ENCODE peak calls at places on chromosomes 4 and X, in nine cellular contexts. N is neural progenitor cell; H is heart left ventricle; A is psoas muscle; Y is H9; U is cardiac muscle cell; R is transverse colon; K is CD4-positive, alpha-beta T cell; O is testis. L is an unnamed sample.

GRCh38 chrX:34918856-34919255 is 23.7 kb upstream of the FAM47B start:
- DNase-seq in H (no peak), N (peak), U (peak), Y (peak), K (no peak), R (no peak), O (peak), A (no peak), L (peak)

GRCh38 chr4:39732728-39733127 is 34.8 kb downstream of the UBE2K start:
- DNase-seq in A (no peak), Y (no peak), R (no peak), O (no peak), H (no peak), N (no peak), K (no peak), U (no peak), L (peak)

GRCh38 chrX:119669424-119670037 is 23.4 kb downstream of the SEPTIN6 start:
- DNase-seq in R (no peak), H (no peak), U (peak), N (no peak), O (peak), K (no peak), A (peak), Y (no peak), L (no peak)

GRCh38 chr4:184310171-184310567 is 92.5 kb upstream of the ENPP6 start:
- DNase-seq in H (peak), N (no peak), O (peak), K (peak), U (no peak), Y (peak), R (peak), A (no peak), L (no peak)

GRCh38 chr4:139522457-139522856 is 33.6 kb downstream of the SETD7 start:
- DNase-seq in H (no peak), K (no peak), Y (no peak), U (no peak), R (no peak), N (peak), A (no peak), O (no peak), L (no peak)

GRCh38 chr4:133801858-133802257 is 399.7 kb downstream of the PABPC4L start:
- DNase-seq in K (no peak), Y (no peak), U (no peak), N (peak), A (no peak), H (no peak), R (no peak), O (no peak), L (no peak)

GRCh38 chr4:8914461-8915171 is 43.0 kb upstream of the HMX1 start:
- DNase-seq in R (no peak), Y (no peak), O (no peak), U (no peak), H (no peak), K (no peak), N (no peak), A (no peak), L (no peak)

GRCh38 chrX:86946569-86946968 is 571.0 kb upstream of the KLHL4 start:
- DNase-seq in N (peak), R (no peak), K (no peak), H (no peak), Y (no peak), O (no peak), U (peak), A (no peak), L (peak)

GRCh38 chr4:113958766-113959540 is 20.5 kb downstream of the ARSJ start:
- DNase-seq in N (no peak), Y (no peak), R (no peak), O (no peak), H (no peak), A (no peak), U (no peak), K (no peak), L (peak)

GRCh38 chrX:11558972-11559371 is 106.7 kb downstream of the ARHGAP6 start:
- DNase-seq in N (peak), K (peak), Y (peak), H (no peak), A (no peak), U (no peak), O (no peak), R (peak), L (peak)
- TF ChIP-seq CTCF in N (peak), K (no peak), Y (peak), H (no peak), A (no peak), U (peak), O (no peak), R (peak), L (no peak)

GRCh38 chr4:168914095-168914494 is 96.0 kb downstream of the CBR4 start:
- DNase-seq in U (no peak), R (no peak), N (no peak), O (no peak), Y (no peak), A (no peak), H (no peak), K (no peak), L (no peak)

GRCh38 chr4:168907119-168907698 is 102.8 kb downstream of the CBR4 start:
- DNase-seq in N (no peak), H (no peak), R (no peak), Y (no peak), U (no peak), K (no peak), O (no peak), A (no peak), L (no peak)

GRCh38 chr4:168908093-168908492 is 102.0 kb downstream of the CBR4 start:
- DNase-seq in O (no peak), N (no peak), H (no peak), R (no peak), A (no peak), K (no peak), Y (no peak), U (no peak), L (no peak)

DNA sequence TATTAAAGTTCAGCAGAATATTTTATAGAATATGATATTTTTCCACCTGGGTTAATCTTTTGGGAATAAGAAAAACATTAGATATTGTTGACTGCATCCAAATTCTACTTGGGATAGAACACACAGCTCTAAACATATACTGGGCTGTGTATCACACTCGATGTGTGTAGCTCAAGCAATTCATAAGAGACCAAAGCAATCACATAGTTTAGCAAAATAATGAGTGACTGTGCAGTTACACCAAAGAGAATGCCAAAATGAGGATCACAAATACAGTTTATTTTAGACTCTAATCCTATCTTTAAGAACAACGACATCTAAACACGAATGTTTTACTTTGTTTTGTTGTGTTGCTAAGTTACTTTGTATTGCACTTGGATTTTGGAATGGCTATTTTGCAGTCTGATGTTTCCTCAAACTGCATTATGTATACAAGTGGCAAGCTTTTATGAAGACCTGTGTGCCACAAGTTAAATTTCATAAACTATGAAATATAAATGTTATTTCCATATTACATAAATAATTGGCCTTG is 101.1 kb downstream of the CBR4 start:
- DNase-seq in H (no peak), R (no peak), U (no peak), Y (no peak), O (no peak), A (no peak), K (no peak), N (no peak), L (no peak)
- H3K27ac ChIP-seq in H (peak), R (peak), U (peak), Y (no peak), O (no peak), A (peak), K (no peak), N (no peak), L (no peak)

GRCh38 chrX:140050906-140051305 is 85.6 kb upstream of the CXorf66 start:
- DNase-seq in A (no peak), H (no peak), Y (no peak), N (no peak), O (peak), R (no peak), K (no peak), U (peak), L (peak)
- TF ChIP-seq CTCF in A (no peak), H (no peak), Y (peak), N (peak), O (no peak), R (no peak), K (no peak), U (peak), L (peak)

GRCh38 chrX:134622056-134622812 is 36.0 kb downstream of the PLAC1 start:
- DNase-seq in R (no peak), O (no peak), A (no peak), H (no peak), N (no peak), U (no peak), K (no peak), Y (peak), L (peak)
- H3K27ac ChIP-seq in R (no peak), O (no peak), A (peak), H (no peak), N (no peak), U (no peak), K (no peak), Y (peak), L (peak)

DNA sequence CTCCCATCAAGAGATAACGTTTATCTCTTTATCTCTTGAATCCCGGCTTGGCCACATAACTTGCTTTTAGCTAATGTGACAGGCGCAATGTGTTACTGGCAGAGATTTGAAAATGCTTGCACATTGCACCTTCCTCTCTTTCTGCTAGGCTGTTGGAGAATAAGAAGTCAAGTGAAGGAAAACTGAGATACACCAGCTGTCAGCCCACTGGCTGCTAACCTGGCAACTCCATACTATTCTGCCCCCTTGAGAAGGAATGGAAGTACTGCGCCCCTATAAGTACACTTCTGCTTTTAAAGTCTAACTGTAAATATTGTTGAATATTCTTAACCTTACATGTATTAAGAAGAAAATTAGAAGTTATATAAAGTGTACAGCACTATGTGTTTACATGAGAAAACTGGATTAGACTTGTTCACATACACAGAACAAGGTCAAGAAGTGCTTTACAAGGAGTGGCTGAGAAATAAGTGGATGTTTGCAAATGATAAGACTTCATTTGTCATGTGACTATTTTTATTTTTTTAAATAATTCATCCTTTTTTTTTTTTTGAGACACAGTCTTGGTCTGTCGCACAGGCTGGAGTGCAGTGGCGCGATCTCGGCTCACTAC is 424.5 kb upstream of the CTSO start:
- DNase-seq in O (peak), K (no peak), U (peak), A (no peak), N (peak), H (no peak), R (no peak), Y (peak), L (peak)
- TF ChIP-seq CTCF in O (peak), K (no peak), U (no peak), A (peak), N (peak), H (peak), R (peak), Y (peak), L (peak)

DNA sequence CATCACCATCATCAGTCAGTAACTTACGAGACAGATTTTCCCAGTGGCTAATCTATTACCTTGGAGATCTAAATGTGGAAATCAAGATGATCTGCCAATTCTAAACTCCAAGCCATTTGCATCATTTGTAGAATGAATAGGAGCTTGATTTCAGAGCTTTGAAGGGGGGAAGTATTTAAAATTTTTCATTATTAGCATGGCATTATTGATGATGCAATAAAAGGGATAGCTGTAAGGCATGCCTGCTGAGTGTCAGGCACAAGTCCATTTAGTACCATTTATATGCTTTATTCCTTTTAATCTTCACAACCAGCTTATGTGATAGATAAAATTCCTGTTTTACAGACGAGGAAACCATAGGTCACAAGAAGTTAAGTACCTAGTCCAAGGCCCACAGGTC is 5.3 kb downstream of the EXOC1L start:
- DNase-seq in U (no peak), K (no peak), R (no peak), Y (no peak), N (no peak), A (no peak), O (no peak), H (no peak), L (no peak)
- H3K27ac ChIP-seq in U (no peak), K (no peak), R (no peak), Y (no peak), N (no peak), A (no peak), O (no peak), H (no peak), L (no peak)

GRCh38 chr4:24533364-24533763 is 51.0 kb downstream of the DHX15 start:
- DNase-seq in Y (no peak), K (no peak), O (no peak), A (no peak), R (no peak), N (no peak), U (no peak), H (no peak), L (no peak)

GRCh38 chr4:24529555-24529954 is 54.8 kb downstream of the DHX15 start:
- DNase-seq in K (no peak), Y (no peak), U (no peak), H (no peak), R (no peak), O (no peak), A (no peak), N (no peak), L (no peak)

GRCh38 chr4:24537025-24537424 is 47.3 kb downstream of the DHX15 start:
- DNase-seq in Y (no peak), A (no peak), U (no peak), N (no peak), R (no peak), O (no peak), H (no peak), K (no peak), L (no peak)

DNA sequence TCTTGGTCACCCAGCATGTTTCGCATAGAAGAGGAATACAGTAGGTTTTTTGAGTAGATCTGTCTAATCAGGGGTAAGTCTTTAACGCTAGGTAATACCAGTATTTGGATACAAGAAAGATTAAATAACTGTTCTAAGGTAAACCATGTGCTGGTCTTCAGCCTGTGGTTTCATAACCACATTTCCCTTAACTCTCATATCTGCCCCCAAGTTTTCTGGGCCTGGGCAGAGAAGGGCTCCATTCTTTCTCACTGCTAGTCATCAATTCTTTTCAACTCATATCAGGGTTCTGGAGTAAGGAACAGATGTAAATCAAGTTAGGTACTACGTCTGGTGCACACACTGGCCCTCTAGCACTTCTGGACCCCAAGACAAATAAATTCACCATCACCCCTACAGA is 49.0 kb downstream of the DHX15 start:
- DNase-seq in N (no peak), Y (no peak), K (no peak), O (no peak), A (no peak), U (no peak), R (no peak), H (no peak), L (no peak)
- TF ChIP-seq CTCF in N (no peak), Y (no peak), K (no peak), O (no peak), A (no peak), U (no peak), R (no peak), H (no peak), L (no peak)

L was measured in RWPE1.